ENCODE peak calls at places on chromosomes 11 and 22, in eight cellular contexts. One of them, this sample, is unnamed.

GRCh38 chr11:35029979-35030378 is 109.0 kb upstream of the CD44 start:
- DNase-seq in ecto neural progenitor cell: no peak
- DNase-seq in stimulated activated CD4-positive, alpha-beta T cell treated with anti-CD3 and anti-CD28 coated beads, Interleukin-1b, Interleukin-23, amount 100 ng/mL, for 1 hour: no peak
- DNase-seq in amniotic stem cell: peak
- DNase-seq in NCI-H2029: no peak
- DNase-seq in non-pigmented ciliary epithelial cell: peak
- DNase-seq in activated naive CD4-positive, alpha-beta T cell treated with Interleukin-2 at 50 U/mL for 16 hours: peak
- DNase-seq in NCI-H1930: no peak
- DNase-seq in this sample: peak

GRCh38 chr11:44916316-44916715 is 34.4 kb downstream of the TP53I11 start:
- DNase-seq in ecto neural progenitor cell: no peak
- DNase-seq in stimulated activated CD4-positive, alpha-beta T cell treated with anti-CD3 and anti-CD28 coated beads, Interleukin-1b, Interleukin-23, amount 100 ng/mL, for 1 hour: no peak
- DNase-seq in amniotic stem cell: no peak
- DNase-seq in NCI-H2029: no peak
- DNase-seq in non-pigmented ciliary epithelial cell: no peak
- DNase-seq in activated naive CD4-positive, alpha-beta T cell treated with Interleukin-2 at 50 U/mL for 16 hours: no peak
- DNase-seq in NCI-H1930: no peak
- DNase-seq in this sample: no peak

GRCh38 chr11:64459609-64460008 is 100.6 kb downstream of the RPS6KA4 start:
- DNase-seq in ecto neural progenitor cell: no peak
- DNase-seq in stimulated activated CD4-positive, alpha-beta T cell treated with anti-CD3 and anti-CD28 coated beads, Interleukin-1b, Interleukin-23, amount 100 ng/mL, for 1 hour: no peak
- DNase-seq in amniotic stem cell: no peak
- DNase-seq in NCI-H2029: no peak
- DNase-seq in non-pigmented ciliary epithelial cell: no peak
- DNase-seq in activated naive CD4-positive, alpha-beta T cell treated with Interleukin-2 at 50 U/mL for 16 hours: no peak
- DNase-seq in NCI-H1930: no peak
- DNase-seq in this sample: no peak

GRCh38 chr11:69812927-69813326 is 6.3 kb downstream of the FGF3 start:
- DNase-seq in ecto neural progenitor cell: no peak
- DNase-seq in stimulated activated CD4-positive, alpha-beta T cell treated with anti-CD3 and anti-CD28 coated beads, Interleukin-1b, Interleukin-23, amount 100 ng/mL, for 1 hour: no peak
- DNase-seq in amniotic stem cell: no peak
- DNase-seq in NCI-H2029: no peak
- DNase-seq in non-pigmented ciliary epithelial cell: no peak
- DNase-seq in activated naive CD4-positive, alpha-beta T cell treated with Interleukin-2 at 50 U/mL for 16 hours: no peak
- DNase-seq in NCI-H1930: no peak
- DNase-seq in this sample: no peak

GRCh38 chr22:32000171-32000570 is 42.9 kb upstream of the SLC5A1 start:
- DNase-seq in ecto neural progenitor cell: no peak
- DNase-seq in stimulated activated CD4-positive, alpha-beta T cell treated with anti-CD3 and anti-CD28 coated beads, Interleukin-1b, Interleukin-23, amount 100 ng/mL, for 1 hour: no peak
- DNase-seq in amniotic stem cell: no peak
- DNase-seq in NCI-H2029: no peak
- DNase-seq in non-pigmented ciliary epithelial cell: no peak
- DNase-seq in activated naive CD4-positive, alpha-beta T cell treated with Interleukin-2 at 50 U/mL for 16 hours: no peak
- DNase-seq in NCI-H1930: no peak
- DNase-seq in this sample: no peak

GRCh38 chr22:31327786-31328544 is 18.2 kb downstream of the PATZ1 start:
- DNase-seq in ecto neural progenitor cell: no peak
- DNase-seq in stimulated activated CD4-positive, alpha-beta T cell treated with anti-CD3 and anti-CD28 coated beads, Interleukin-1b, Interleukin-23, amount 100 ng/mL, for 1 hour: no peak
- DNase-seq in amniotic stem cell: no peak
- DNase-seq in NCI-H2029: no peak
- DNase-seq in non-pigmented ciliary epithelial cell: no peak
- DNase-seq in activated naive CD4-positive, alpha-beta T cell treated with Interleukin-2 at 50 U/mL for 16 hours: no peak
- DNase-seq in NCI-H1930: no peak
- DNase-seq in this sample: no peak

GRCh38 chr22:23166841-23167610 is 13.3 kb upstream of the BCR start:
- DNase-seq in ecto neural progenitor cell: no peak
- DNase-seq in stimulated activated CD4-positive, alpha-beta T cell treated with anti-CD3 and anti-CD28 coated beads, Interleukin-1b, Interleukin-23, amount 100 ng/mL, for 1 hour: no peak
- DNase-seq in amniotic stem cell: no peak
- DNase-seq in NCI-H2029: no peak
- DNase-seq in non-pigmented ciliary epithelial cell: no peak
- DNase-seq in activated naive CD4-positive, alpha-beta T cell treated with Interleukin-2 at 50 U/mL for 16 hours: no peak
- DNase-seq in NCI-H1930: no peak
- DNase-seq in this sample: no peak

GRCh38 chr11:120217941-120218694 is 7.3 kb downstream of the OAF start:
- DNase-seq in ecto neural progenitor cell: no peak
- DNase-seq in stimulated activated CD4-positive, alpha-beta T cell treated with anti-CD3 and anti-CD28 coated beads, Interleukin-1b, Interleukin-23, amount 100 ng/mL, for 1 hour: no peak
- DNase-seq in amniotic stem cell: no peak
- DNase-seq in NCI-H2029: peak
- DNase-seq in non-pigmented ciliary epithelial cell: no peak
- DNase-seq in activated naive CD4-positive, alpha-beta T cell treated with Interleukin-2 at 50 U/mL for 16 hours: no peak
- DNase-seq in NCI-H1930: no peak
- DNase-seq in this sample: no peak

GRCh38 chr11:45253640-45254039 is 32.5 kb downstream of the SYT13 start:
- DNase-seq in ecto neural progenitor cell: no peak
- DNase-seq in stimulated activated CD4-positive, alpha-beta T cell treated with anti-CD3 and anti-CD28 coated beads, Interleukin-1b, Interleukin-23, amount 100 ng/mL, for 1 hour: no peak
- DNase-seq in amniotic stem cell: no peak
- DNase-seq in NCI-H2029: no peak
- DNase-seq in non-pigmented ciliary epithelial cell: no peak
- DNase-seq in activated naive CD4-positive, alpha-beta T cell treated with Interleukin-2 at 50 U/mL for 16 hours: no peak
- DNase-seq in NCI-H1930: no peak
- DNase-seq in this sample: no peak

This sample was measured in skeletal muscle cell.